ENCODE peak calls at places on chromosome 6, in seven cellular contexts. B, R, F, E, V, S and U are unnamed samples.

GRCh38 chr6:145544514-145544913 is 190.8 kb downstream of the EPM2A start:
- DNase-seq in E (no peak), V (no peak), B (no peak), R (no peak), S (no peak), F (no peak), U (no peak)

GRCh38 chr6:77910826-77911225 is 258.0 kb downstream of the MEI4 start:
- DNase-seq in F (no peak), B (no peak), V (no peak), E (no peak), R (no peak), S (no peak), U (no peak)

GRCh38 chr6:71558974-71559373 is 270.4 kb downstream of the OGFRL1 start:
- DNase-seq in R (no peak), S (no peak), V (no peak), F (no peak), B (no peak), E (no peak), U (no peak)

GRCh38 chr6:168815229-168815628 is 374.2 kb downstream of the SMOC2 start:
- DNase-seq in B (no peak), E (no peak), S (no peak), R (peak; percentile 51), V (peak; percentile 16), F (no peak), U (no peak)

GRCh38 chr6:126181890-126182289 is 158.0 kb upstream of the CENPW start:
- DNase-seq in B (no peak), F (no peak), S (no peak), V (no peak), E (no peak), R (no peak), U (no peak)

GRCh38 chr6:41757268-41757667 is 10.1 kb upstream of the PGC start:
- DNase-seq in R (no peak), B (no peak), E (no peak), S (peak; percentile 27), F (no peak), V (no peak), U (no peak)

GRCh38 chr6:169723991-169724553 is at the start of gene PHF10:
- DNase-seq in B (no peak), V (peak; percentile 91), E (peak; percentile 20), R (peak; percentile 61), F (no peak), S (peak; percentile 55), U (peak; percentile 24)

GRCh38 chr6:138507977-138508675 is 8.8 kb upstream of the NHSL1 start:
- DNase-seq in V (no peak), F (no peak), B (no peak), R (no peak), E (no peak), S (no peak), U (no peak)

GRCh38 chr6:148523051-148523450 is 180.4 kb downstream of the SASH1 start:
- DNase-seq in S (no peak), E (no peak), R (no peak), B (no peak), V (no peak), F (no peak), U (peak; percentile 85)

GRCh38 chr6:142297996-142298753 is 3.6 kb upstream of the ADGRG6 start:
- DNase-seq in E (no peak), F (no peak), S (no peak), B (no peak), V (no peak), R (no peak), U (peak; percentile 78)

GRCh38 chr6:148758492-148758891 is 11.7 kb downstream of the UST start:
- DNase-seq in E (no peak), F (no peak), S (peak; percentile 61), R (no peak), V (no peak), B (no peak), U (peak; percentile 42)

GRCh38 chr6:112029045-112029822 is 24.7 kb upstream of the CCN6 start:
- DNase-seq in F (no peak), R (peak; percentile 92), V (peak; percentile 86), B (no peak), S (peak; percentile 83), E (no peak), U (peak; percentile 80)

GRCh38 chr6:1497593-1498105 is 108.3 kb downstream of the FOXF2 start:
- DNase-seq in E (no peak), V (peak; percentile 47), F (no peak), B (no peak), R (peak; percentile 22), S (no peak), U (no peak)

GRCh38 chr6:18431581-18431980 is 44.4 kb downstream of the RNF144B start:
- DNase-seq in E (no peak), F (no peak), V (no peak), R (no peak), S (no peak), B (no peak), U (no peak)

GRCh38 chr6:52541135-52541534 is 35.7 kb downstream of the TRAM2 start:
- DNase-seq in B (no peak), F (no peak), E (no peak), V (no peak), S (no peak), R (no peak), U (no peak)

GRCh38 chr6:145713746-145714145 is 21.6 kb downstream of the EPM2A start:
- DNase-seq in B (no peak), S (no peak), E (no peak), R (no peak), V (no peak), F (no peak), U (no peak)

GRCh38 chr6:26284537-26285142 is 80.4 kb upstream of the BTN3A2 start:
- DNase-seq in R (peak; percentile 81), B (no peak), S (peak; percentile 78), E (no peak), V (peak; percentile 82), F (peak; percentile 58), U (peak; percentile 76)

GRCh38 chr6:144217797-144218196 is 67.3 kb upstream of the UTRN start:
- DNase-seq in R (no peak), F (no peak), B (no peak), E (no peak), V (no peak), S (no peak), U (no peak)

GRCh38 chr6:144215402-144215931 is 65.2 kb downstream of the STX11 start:
- DNase-seq in B (no peak), S (peak; percentile 64), R (no peak), E (peak; percentile 29), F (no peak), V (no peak), U (peak; percentile 41)

GRCh38 chr6:144215932-144216667 is 65.8 kb downstream of the STX11 start:
- DNase-seq in S (peak; percentile 95), E (peak; percentile 94), V (peak; percentile 97), B (peak; percentile 94), R (peak; percentile 97), F (peak; percentile 98), U (peak; percentile 98)

GRCh38 chr6:144216668-144217218 is 66.4 kb downstream of the STX11 start:
- DNase-seq in F (peak; percentile 61), E (no peak), V (no peak), R (peak; percentile 82), B (no peak), S (peak; percentile 85), U (no peak)

DNA sequence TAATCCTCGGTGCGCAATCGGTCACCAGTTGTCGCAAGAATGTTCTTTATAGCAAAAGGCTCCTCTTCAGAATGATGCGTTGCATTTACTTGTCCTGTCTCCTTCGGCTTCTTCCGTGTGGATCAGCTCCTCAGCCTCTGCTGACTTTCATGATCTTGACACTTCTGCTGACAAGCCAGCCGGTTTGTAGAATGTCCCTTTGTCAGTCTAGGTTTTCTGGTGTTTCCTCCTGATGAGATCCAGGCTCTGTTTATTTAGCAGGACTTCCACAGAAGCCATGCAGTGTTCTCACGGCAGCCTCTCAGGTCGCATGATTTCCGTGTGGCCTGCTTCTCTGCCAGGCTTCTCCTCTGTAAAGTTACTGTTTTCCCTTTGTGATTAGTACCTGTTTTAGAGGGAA is 66.9 kb downstream of the STX11 start:
- DNase-seq in R (no peak), B (no peak), V (no peak), S (no peak), E (no peak), F (no peak), U (peak; percentile 30)
- H3K4me3 ChIP-seq in R (peak overlapping the region; percentile 66), B (no peak overlapping the region), V (peak overlapping the region; percentile 58), S (no peak overlapping the region), E (peak overlapping the region; percentile 66), F (peak overlapping the region; percentile 77), U (peak overlapping the region; percentile 72)

GRCh38 chr6:30480536-30481156 is 8.7 kb upstream of the HLA-E start:
- DNase-seq in E (no peak), F (no peak), B (no peak), S (no peak), R (peak; percentile 25), V (no peak), U (no peak)
- H3K4me3 ChIP-seq in E (no peak overlapping the region), F (no peak overlapping the region), B (no peak overlapping the region), S (no peak overlapping the region), R (peak overlapping the region; percentile 63), V (peak overlapping the region; percentile 37), U (no peak overlapping the region)

GRCh38 chr6:98759459-98759858 is 74.9 kb upstream of the POU3F2 start:
- DNase-seq in B (no peak), F (no peak), V (no peak), R (no peak), S (no peak), E (no peak), U (no peak)

GRCh38 chr6:98769546-98769945 is 64.8 kb upstream of the POU3F2 start:
- DNase-seq in S (no peak), E (no peak), B (no peak), R (peak; percentile 65), F (no peak), V (peak; percentile 23), U (no peak)

GRCh38 chr6:98764378-98764911 is 69.9 kb upstream of the POU3F2 start:
- DNase-seq in V (no peak), F (no peak), B (no peak), E (no peak), R (no peak), S (no peak), U (no peak)
- H3K4me3 ChIP-seq in V (no peak overlapping the region), F (peak overlapping the region; percentile 25), B (no peak overlapping the region), E (no peak overlapping the region), R (no peak overlapping the region), S (no peak overlapping the region), U (peak overlapping the region; percentile 30)

GRCh38 chr6:116102856-116103255 is 2.2 kb downstream of the NT5DC1 start:
- DNase-seq in S (no peak), V (no peak), R (no peak), F (no peak), E (no peak), B (no peak), U (no peak)

GRCh38 chr6:116108836-116109235 is 8.2 kb downstream of the NT5DC1 start:
- DNase-seq in F (no peak), V (no peak), B (no peak), E (no peak), S (no peak), R (no peak), U (no peak)

GRCh38 chr6:116105247-116105646 is 4.6 kb downstream of the NT5DC1 start:
- DNase-seq in B (no peak), E (no peak), F (no peak), R (no peak), V (no peak), S (no peak), U (no peak)

GRCh38 chr6:116101790-116102189 is 1.1 kb downstream of the NT5DC1 start:
- DNase-seq in R (no peak), V (no peak), B (no peak), E (no peak), S (no peak), F (no peak), U (no peak)

DNA sequence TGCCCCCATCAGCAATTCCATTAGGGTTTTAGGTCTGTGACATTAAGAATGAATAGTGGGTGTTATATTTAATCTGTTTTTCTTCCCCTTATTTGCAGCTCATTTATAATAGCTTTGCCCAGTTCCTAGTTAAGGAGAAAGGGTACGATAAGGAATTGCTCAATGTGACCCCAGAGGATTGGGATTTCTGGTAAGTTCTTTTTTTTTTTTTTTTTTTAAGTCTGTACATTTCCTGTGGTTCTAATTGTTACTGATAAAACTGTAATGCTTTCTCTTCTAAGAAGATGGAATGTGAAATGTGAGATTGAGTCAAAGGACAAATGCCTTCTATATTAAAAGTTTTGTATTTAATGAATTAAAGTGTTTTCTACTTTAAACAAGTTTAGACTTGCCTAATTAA is 5.5 kb downstream of the NT5DC1 start:
- DNase-seq in R (no peak), V (no peak), F (no peak), S (no peak), E (no peak), B (no peak), U (peak; percentile 71)
- H3K4me3 ChIP-seq in R (no peak overlapping the region), V (peak overlapping the region; percentile 29), F (no peak overlapping the region), S (no peak overlapping the region), E (no peak overlapping the region), B (no peak overlapping the region), U (no peak overlapping the region)